ENCODE peak calls at places on chromosomes 13 and 19, in six cellular contexts. G is naive thymus-derived CD8-positive, alpha-beta T cell; C is A549; L is C1 segment of cervical spinal cord; X is body of pancreas; M is GM03348. W is an unnamed sample.

GRCh38 chr19:33904681-33905080 is 108.0 kb downstream of the KCTD15 start:
- DNase-seq in L (no peak), C (peak; percentile 31), X (peak; percentile 79), G (no peak), M (no peak), W (no peak)

GRCh38 chr13:79589605-79590511 is 108.9 kb downstream of the NDFIP2 start:
- DNase-seq in G (no peak), M (no peak), C (no peak), L (no peak), X (no peak), W (no peak)

GRCh38 chr19:14089412-14089661 is 1.2 kb downstream of the SAMD1 start:
- DNase-seq in L (no peak), X (no peak), C (peak; percentile 29), G (no peak), M (no peak), W (peak; percentile 16)

GRCh38 chr13:48920730-48921129 is 55.0 kb upstream of the FNDC3A start:
- DNase-seq in X (no peak), L (no peak), C (no peak), G (no peak), M (no peak), W (no peak)

GRCh38 chr19:50184196-50184595 is 19.2 kb upstream of the MYH14 start:
- DNase-seq in C (no peak), X (no peak), L (no peak), G (no peak), M (no peak), W (no peak)

GRCh38 chr13:54573186-54573585 is 1544.6 kb downstream of the OLFM4 start:
- DNase-seq in M (no peak), G (no peak), L (no peak), X (no peak), C (no peak), W (no peak)

GRCh38 chr13:97255515-97255999 is 33.4 kb downstream of the MBNL2 start:
- DNase-seq in C (peak; percentile 11), X (no peak), M (no peak), G (no peak), L (no peak), W (no peak)

GRCh38 chr13:113889467-113889866 is 25.6 kb upstream of the GAS6 start:
- DNase-seq in X (no peak), L (no peak), M (no peak), C (no peak), G (no peak), W (no peak)

GRCh38 chr19:47124937-47125668 is 5.5 kb upstream of the SAE1 start:
- DNase-seq in M (peak; percentile 73), G (no peak), C (peak; percentile 90), X (peak; percentile 27), L (no peak), W (peak; percentile 81)

GRCh38 chr19:5001547-5002131 is 32.7 kb downstream of the KDM4B start:
- DNase-seq in X (no peak), M (peak; percentile 83), C (peak; percentile 62), G (peak; percentile 17), L (no peak), W (peak; percentile 31)

GRCh38 chr19:2663920-2664571 is 38.4 kb downstream of the GNG7 start:
- DNase-seq in M (no peak), G (no peak), L (peak; percentile 30), C (no peak), X (no peak), W (no peak)

GRCh38 chr19:13120817-13121216 is 2.8 kb downstream of the NACC1 start:
- DNase-seq in X (no peak), C (no peak), G (no peak), L (no peak), M (peak; percentile 75), W (no peak)

GRCh38 chr19:30097746-30098280 is 155.8 kb downstream of the URI1 start:
- DNase-seq in C (no peak), M (no peak), L (no peak), G (no peak), X (no peak), W (no peak)

GRCh38 chr19:13169769-13170168 is 19.6 kb downstream of the IER2 start:
- DNase-seq in M (peak; percentile 80), L (no peak), X (no peak), G (no peak), C (peak; percentile 89), W (peak; percentile 86)

GRCh38 chr13:52414963-52415362 is 9.0 kb upstream of the THSD1 start:
- DNase-seq in M (peak; percentile 70), L (no peak), C (peak; percentile 4), G (no peak), X (no peak), W (no peak)

GRCh38 chr13:31927219-31927653 is 104.3 kb upstream of the FRY start:
- DNase-seq in L (no peak), C (no peak), X (peak; percentile 40), M (no peak), G (no peak), W (peak; percentile 11)

GRCh38 chr13:87536499-87536898 is 134.7 kb upstream of the SLITRK5 start:
- DNase-seq in M (no peak), G (no peak), X (no peak), L (no peak), C (no peak), W (no peak)

GRCh38 chr19:18879579-18880373 is 16.2 kb downstream of the CERS1 start:
- DNase-seq in X (no peak), G (no peak), M (peak; percentile 50), C (peak; percentile 64), L (no peak), W (peak; percentile 61)

GRCh38 chr13:66001136-66001535 is 1229.0 kb downstream of the PCDH9 start:
- DNase-seq in L (no peak), M (no peak), C (no peak), G (no peak), X (no peak), W (no peak)

GRCh38 chr19:3459322-3459881 is 20.9 kb downstream of the SMIM24 start:
- DNase-seq in C (peak; percentile 93), L (peak; percentile 16), M (peak; percentile 97), G (no peak), X (peak; percentile 83), W (no peak)

GRCh38 chr19:18616023-18616422 is 3.4 kb downstream of the TMEM59L start:
- DNase-seq in X (no peak), C (no peak), L (no peak), M (no peak), G (no peak), W (no peak)

GRCh38 chr19:4059931-4060620 is 6.6 kb downstream of the ZBTB7A start:
- DNase-seq in G (peak; percentile 37), C (no peak), M (peak; percentile 66), L (no peak), X (peak; percentile 48), W (no peak)

GRCh38 chr19:39301562-39301961 is 5.4 kb downstream of the IFNL1 start:
- DNase-seq in L (no peak), C (no peak), G (no peak), M (no peak), X (no peak), W (no peak)

GRCh38 chr13:113625965-113626661 is 31.9 kb downstream of the ATP4B start:
- DNase-seq in L (no peak), M (peak; percentile 53), G (no peak), C (no peak), X (no peak), W (no peak)

W was measured in LoVo.